ENCODE peak calls at places on chromosomes 12 and 14, in seven cellular contexts. S is tibial nerve, V is ovary, R is type B pancreatic cell, P is dorsolateral prefrontal cortex, M is lower leg skin, X is bronchial epithelial cell. C is an unnamed sample.

GRCh38 chr12:90028620-90029051 is 320.0 kb upstream of the ATP2B1 start:
- DNase-seq in S (no peak), M (no peak), V (no peak), P (no peak), R (no peak), X (peak), C (no peak)

GRCh38 chr12:102540856-102541385 is 60.6 kb upstream of the IGF1 start:
- DNase-seq in S (no peak), X (no peak), R (no peak), P (no peak), V (no peak), M (no peak), C (no peak)

GRCh38 chr14:79734151-79734550 is 477.2 kb downstream of the DIO2 start:
- DNase-seq in R (no peak), X (no peak), M (no peak), S (no peak), V (no peak), P (no peak), C (no peak)

GRCh38 chr14:103072595-103073366 is 11.2 kb upstream of the LBHD2 start:
- DNase-seq in P (peak), S (no peak), X (peak), V (no peak), M (no peak), R (no peak), C (no peak)

GRCh38 chr14:36655963-36656768 is 5.5 kb upstream of the PAX9 start:
- DNase-seq in M (no peak), P (no peak), V (no peak), S (no peak), R (peak), X (peak), C (no peak)

GRCh38 chr14:104103061-104104005 is 17.8 kb downstream of the ASPG start:
- DNase-seq in S (no peak), P (no peak), R (no peak), X (no peak), M (peak), V (no peak), C (peak)

GRCh38 chr12:4899361-4899760 is 10.3 kb upstream of the KCNA1 start:
- DNase-seq in V (no peak), S (no peak), X (no peak), M (no peak), P (no peak), R (no peak), C (no peak)

GRCh38 chr12:19298837-19299605 is 140.3 kb upstream of the AEBP2 start:
- DNase-seq in S (no peak), V (no peak), M (no peak), X (peak), R (no peak), P (no peak), C (no peak)

GRCh38 chr12:93380480-93381121 is 2.9 kb downstream of the NUDT4 start:
- DNase-seq in X (peak), P (no peak), S (no peak), V (no peak), R (no peak), M (no peak), C (no peak)

GRCh38 chr12:101653503-101653902 is 43.9 kb upstream of the CHPT1 start:
- DNase-seq in R (no peak), P (no peak), M (no peak), X (no peak), S (no peak), V (no peak), C (no peak)

GRCh38 chr12:49033611-49034286 is 15.2 kb upstream of the PRKAG1 start:
- DNase-seq in S (no peak), R (no peak), M (no peak), V (no peak), X (no peak), P (peak), C (no peak)

GRCh38 chr12:80406253-80406652 is 37.8 kb upstream of the PTPRQ start:
- DNase-seq in S (no peak), P (no peak), V (no peak), M (no peak), R (no peak), X (peak), C (no peak)

GRCh38 chr12:47730341-47730744 is 5.1 kb upstream of the ENDOU start:
- DNase-seq in V (no peak), S (no peak), R (no peak), M (no peak), X (no peak), P (no peak), C (no peak)

GRCh38 chr14:104510794-104511611 is 68.6 kb upstream of the C14orf180 start:
- DNase-seq in P (peak), R (peak), V (no peak), S (no peak), X (no peak), M (no peak), C (no peak)

DNA sequence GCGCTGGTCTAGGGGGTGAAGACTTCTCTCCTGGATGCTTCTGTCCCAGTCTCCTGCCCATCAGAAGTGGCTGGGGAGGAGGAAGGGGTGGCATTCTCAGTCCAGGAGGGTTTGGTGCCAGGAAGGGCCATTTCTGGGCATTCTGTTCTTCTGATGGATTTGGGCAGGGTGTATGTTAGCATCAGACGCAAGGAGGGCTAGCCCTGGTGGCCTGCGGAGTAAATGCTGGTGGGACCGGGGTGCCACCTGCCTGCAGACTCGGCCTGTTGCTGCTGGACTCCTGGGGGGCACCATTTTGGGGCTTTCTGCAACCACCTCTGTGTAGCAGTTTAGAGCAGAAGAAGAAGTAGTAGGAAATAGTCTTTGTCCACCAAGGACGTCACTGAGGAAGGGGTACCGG is 31.7 kb downstream of the AACS start:
- DNase-seq in S (no peak), X (no peak), P (no peak), V (no peak), M (no peak), R (no peak), C (no peak)
- TF ChIP-seq CTCF in S (no peak), X (no peak), P (no peak), V (no peak), M (no peak), R (no peak), C (no peak)

GRCh38 chr12:58416211-58416610 is 474.8 kb downstream of the ATP23 start:
- DNase-seq in V (no peak), S (no peak), X (peak), M (no peak), R (no peak), P (no peak), C (no peak)
- TF ChIP-seq CTCF in V (no peak), S (no peak), X (no peak), M (no peak), R (no peak), P (no peak), C (no peak)

GRCh38 chr12:51815571-51815970 is 32.9 kb downstream of the FIGNL2 start:
- DNase-seq in P (no peak), S (no peak), V (no peak), X (no peak), R (no peak), M (no peak), C (no peak)

GRCh38 chr12:51813931-51814310 is 34.6 kb downstream of the FIGNL2 start:
- DNase-seq in S (no peak), X (no peak), V (no peak), P (no peak), R (no peak), M (no peak), C (no peak)

GRCh38 chr12:51812871-51813270 is 35.6 kb downstream of the FIGNL2 start:
- DNase-seq in V (no peak), X (no peak), M (no peak), S (no peak), P (no peak), R (no peak), C (no peak)

GRCh38 chr12:51817027-51817953 is 31.2 kb downstream of the FIGNL2 start:
- DNase-seq in R (no peak), S (no peak), V (no peak), M (no peak), X (no peak), P (no peak), C (no peak)

GRCh38 chr12:51814311-51815088 is 34.0 kb downstream of the FIGNL2 start:
- DNase-seq in M (peak), S (peak), R (peak), P (peak), X (peak), V (peak), C (peak)
- TF ChIP-seq CTCF in M (no peak), S (peak), R (peak), P (peak), X (peak), V (peak), C (no peak)

GRCh38 chr12:86186449-86186848 is 69.7 kb downstream of the MGAT4C start:
- DNase-seq in P (no peak), V (no peak), S (no peak), X (peak), M (no peak), R (no peak), C (no peak)
- TF ChIP-seq CTCF in P (no peak), V (no peak), S (no peak), X (peak), M (no peak), R (no peak), C (no peak)

DNA sequence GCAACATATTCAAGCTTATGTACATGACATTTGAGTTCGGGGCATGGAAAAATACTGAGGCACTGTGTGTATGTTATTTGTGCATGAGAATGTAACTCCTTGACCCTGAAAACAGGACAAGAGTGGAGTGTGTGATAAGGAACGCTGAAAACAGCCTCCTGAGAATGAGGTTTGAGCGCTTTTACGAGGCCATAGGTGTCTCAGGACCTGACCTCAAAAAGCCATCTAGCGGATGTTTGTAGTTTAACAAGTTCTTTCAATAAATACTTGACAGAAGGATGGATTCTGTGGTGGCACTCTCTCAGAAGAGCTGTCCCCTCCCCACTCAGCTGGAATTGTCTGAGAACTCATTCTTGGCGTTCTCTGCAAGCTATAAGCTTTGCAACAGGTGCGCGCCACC is 350.5 kb upstream of the TMTC1 start:
- DNase-seq in M (no peak), V (no peak), S (no peak), R (no peak), X (peak), P (no peak), C (no peak)
- TF ChIP-seq CTCF in M (no peak), V (no peak), S (no peak), R (peak), X (peak), P (no peak), C (no peak)

GRCh38 chr12:23001487-23001886 is 376.5 kb downstream of the ETNK1 start:
- DNase-seq in V (no peak), M (no peak), X (no peak), P (no peak), S (no peak), R (no peak), C (no peak)

GRCh38 chr12:23006413-23006812 is 381.4 kb downstream of the ETNK1 start:
- DNase-seq in R (no peak), S (no peak), P (no peak), V (no peak), X (peak), M (no peak), C (no peak)

GRCh38 chr12:23004473-23005020 is 379.6 kb downstream of the ETNK1 start:
- DNase-seq in X (no peak), S (no peak), V (no peak), M (no peak), P (no peak), R (no peak), C (no peak)

GRCh38 chr12:23005387-23005786 is 380.4 kb downstream of the ETNK1 start:
- DNase-seq in M (no peak), V (no peak), S (no peak), X (no peak), R (no peak), P (no peak), C (no peak)

DNA sequence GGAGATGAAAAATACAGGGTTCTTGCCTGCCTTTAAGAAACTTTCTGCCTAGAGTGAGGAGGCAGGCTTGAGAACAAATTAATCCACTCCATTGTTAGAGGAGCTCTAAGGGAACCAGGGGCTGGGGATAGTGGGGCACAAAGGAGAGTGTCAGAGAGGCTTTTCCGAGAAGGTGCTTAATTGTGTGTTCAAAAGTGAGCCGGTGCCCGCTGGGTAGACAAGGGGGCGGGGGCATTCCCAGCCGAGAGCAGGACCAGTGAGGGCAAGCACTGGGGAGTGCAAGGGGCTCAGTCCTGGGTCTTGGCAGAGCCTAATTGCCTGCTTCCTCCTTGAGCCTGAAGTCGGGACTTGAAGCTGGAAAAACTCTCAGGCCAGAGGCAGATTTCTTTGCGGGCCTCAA is 377.4 kb downstream of the ETNK1 start:
- DNase-seq in X (no peak), M (no peak), P (no peak), V (no peak), R (no peak), S (no peak), C (no peak)
- TF ChIP-seq CTCF in X (no peak), M (no peak), P (no peak), V (no peak), R (no peak), S (no peak), C (no peak)

GRCh38 chr14:93346926-93347721 is at the start of gene COX8C:
- DNase-seq in P (no peak), R (no peak), X (no peak), V (no peak), S (no peak), M (no peak), C (no peak)
- TF ChIP-seq CTCF in P (no peak), R (no peak), X (no peak), V (no peak), S (no peak), M (no peak), C (no peak)

DNA sequence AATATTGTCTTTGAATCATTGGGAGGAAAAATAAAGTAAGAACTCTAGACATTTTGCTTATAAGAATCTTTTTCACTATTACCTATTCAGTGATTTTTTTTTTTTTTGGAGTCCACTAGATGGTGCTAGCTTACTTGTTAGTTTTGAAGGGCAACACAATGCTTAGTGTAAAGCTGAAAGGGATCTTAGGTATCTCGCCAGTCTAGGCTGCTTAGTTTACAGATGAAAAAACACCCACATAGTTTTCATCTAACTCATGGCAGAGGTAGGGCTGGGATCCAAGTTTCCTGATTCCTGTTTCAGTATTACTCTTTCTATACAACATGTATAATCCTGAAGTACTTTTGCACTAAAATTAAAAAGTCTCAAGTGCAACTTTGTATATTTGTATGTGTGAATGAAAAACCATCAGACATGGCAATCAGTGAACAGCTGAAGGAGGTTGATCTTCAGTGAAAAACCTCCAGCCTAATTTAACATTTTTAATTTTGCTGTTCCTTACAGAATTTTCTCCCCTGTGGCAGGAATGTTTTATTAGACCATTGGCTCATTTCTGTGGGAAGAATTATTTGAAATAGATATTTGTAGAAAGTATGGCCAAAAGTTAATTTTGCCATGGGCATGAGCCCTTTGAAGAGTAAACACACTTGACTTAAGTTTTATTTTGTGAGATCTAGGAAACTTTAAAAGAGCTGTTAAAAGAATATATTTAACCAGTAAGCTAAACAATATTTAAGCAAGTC is 40.7 kb downstream of the LRRIQ1 start:
- DNase-seq in R (no peak), X (peak), P (no peak), S (no peak), V (no peak), M (no peak), C (no peak)
- TF ChIP-seq CTCF in R (peak), X (peak), P (peak), S (no peak), V (no peak), M (no peak), C (peak)

GRCh38 chr12:104456950-104457745 is 400 bp downstream of the CHST11 start:
- DNase-seq in P (peak), S (peak), M (peak), V (peak), R (peak), X (peak), C (peak)

GRCh38 chr12:104455594-104456416 is 943 bp upstream of the CHST11 start:
- DNase-seq in M (no peak), R (no peak), V (no peak), P (no peak), X (peak), S (no peak), C (no peak)

GRCh38 chr12:104457746-104458644 is 1.2 kb downstream of the CHST11 start:
- DNase-seq in X (peak), R (peak), V (peak), P (no peak), M (peak), S (no peak), C (peak)

GRCh38 chr12:104454997-104455396 is 1.8 kb upstream of the CHST11 start:
- DNase-seq in S (no peak), X (peak), P (no peak), M (no peak), V (no peak), R (no peak), C (no peak)

GRCh38 chr12:104456417-104456949 is at the start of gene CHST11:
- DNase-seq in P (peak), R (peak), V (peak), S (peak), X (peak), M (peak), C (peak)
- TF ChIP-seq CTCF in P (peak), R (peak), V (no peak), S (peak), X (peak), M (no peak), C (no peak)

DNA sequence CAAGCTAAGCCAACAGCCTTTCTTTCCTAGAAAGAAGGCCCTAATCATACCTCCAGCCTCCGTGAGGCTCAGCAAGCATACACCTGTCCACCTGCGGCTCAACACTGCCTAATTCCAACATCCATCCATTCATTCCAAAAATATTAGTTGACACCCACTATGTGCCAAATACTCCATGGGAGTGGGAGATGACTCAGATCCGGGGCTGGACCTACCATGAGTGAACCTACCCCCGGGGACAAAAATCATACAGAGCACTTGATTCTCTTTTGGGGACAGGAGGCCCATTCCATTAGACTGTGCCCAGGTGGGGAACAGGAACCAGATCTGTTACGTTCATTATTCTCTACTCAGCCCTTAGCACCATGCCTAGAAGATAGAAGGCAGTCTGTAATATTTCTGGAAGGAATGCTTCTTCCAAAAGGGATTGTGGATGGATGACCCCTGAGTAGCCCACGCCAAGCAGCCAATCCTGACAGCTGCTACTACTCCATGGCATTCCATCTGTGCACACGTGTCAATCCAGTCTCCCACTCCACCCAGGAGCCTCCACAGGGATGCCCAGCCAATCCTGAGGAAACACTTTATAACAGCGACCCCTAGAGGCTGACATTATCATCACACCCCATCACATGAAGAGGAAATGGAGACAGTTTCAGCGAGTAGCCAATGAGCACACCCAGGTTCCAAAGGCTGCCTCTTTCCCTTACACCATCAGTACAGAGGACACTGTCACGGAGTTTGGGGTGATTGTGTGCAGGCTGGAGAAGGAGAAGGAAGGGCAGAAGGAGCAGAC is 170.7 kb downstream of the ESRRB start:
- DNase-seq in R (no peak), V (no peak), S (no peak), X (peak), M (no peak), P (no peak), C (peak)
- TF ChIP-seq CTCF in R (peak), V (no peak), S (no peak), X (peak), M (no peak), P (peak), C (peak)